ENCODE peak calls at places on chromosomes 6 and 20, in four cellular contexts. E is HCT116, C is K562, J is breast epithelium. P is an unnamed sample.

GRCh38 chr6:45647341-45648138 is 269.8 kb upstream of the SUPT3H start:
- DNase-seq in E (no peak), C (no peak), J (no peak), P (no peak)

GRCh38 chr6:18122128-18123093 is at the start of gene NHLRC1:
- DNase-seq in E (no peak), C (no peak), J (peak; percentile 91), P (peak; percentile 79)

GRCh38 chr6:1746919-1747460 is 137.3 kb downstream of the FOXC1 start:
- DNase-seq in E (no peak), C (no peak), J (no peak), P (no peak)

GRCh38 chr20:24116611-24117010 is 128.0 kb upstream of the GGTLC1 start:
- DNase-seq in E (no peak), C (no peak), J (no peak), P (no peak)

GRCh38 chr6:88587158-88587537 is 376.3 kb downstream of the RNGTT start:
- DNase-seq in E (no peak), C (no peak), J (no peak), P (no peak)

GRCh38 chr6:42028234-42029061 is 21.9 kb upstream of the TAF8 start:
- DNase-seq in E (no peak), C (peak; percentile 95), J (no peak), P (no peak)

GRCh38 chr6:1832358-1832757 is 222.6 kb downstream of the FOXC1 start:
- DNase-seq in E (no peak), C (no peak), J (no peak), P (no peak)

GRCh38 chr6:41577865-41578713 is 31.9 kb downstream of the FOXP4 start:
- DNase-seq in E (peak; percentile 48), C (peak; percentile 79), J (peak; percentile 71), P (no peak)

GRCh38 chr6:140237251-140237650 is 862.8 kb upstream of the CITED2 start:
- DNase-seq in E (no peak), C (no peak), J (no peak), P (no peak)

GRCh38 chr6:165585060-165585459 is 78.0 kb downstream of the PDE10A start:
- DNase-seq in E (no peak), C (no peak), J (no peak), P (no peak)

GRCh38 chr20:39289831-39290230 is 327.7 kb downstream of the DHX35 start:
- DNase-seq in E (no peak), C (no peak), J (no peak), P (no peak)

GRCh38 chr20:50335105-50335504 is 144.5 kb downstream of the CEBPB start:
- DNase-seq in E (peak; percentile 68), C (peak; percentile 78), J (no peak), P (no peak)

GRCh38 chr6:81696505-81696904 is 56.0 kb downstream of the TENT5A start:
- DNase-seq in E (no peak), C (no peak), J (no peak), P (no peak)

GRCh38 chr6:650098-650497 is 6.8 kb downstream of the HUS1B start:
- DNase-seq in E (no peak), C (no peak), J (no peak), P (no peak)

GRCh38 chr6:21085643-21086042 is 507.9 kb upstream of the SOX4 start:
- DNase-seq in E (no peak), C (no peak), J (no peak), P (no peak)

GRCh38 chr20:50221501-50222323 is 31.1 kb downstream of the CEBPB start:
- DNase-seq in E (no peak), C (no peak), J (no peak), P (no peak)

GRCh38 chr20:1005452-1006027 is 3.4 kb upstream of the RSPO4 start:
- DNase-seq in E (peak; percentile 63), C (peak; percentile 71), J (no peak), P (no peak)

GRCh38 chr20:46151936-46152335 is 33.8 kb downstream of the CD40 start:
- DNase-seq in E (no peak), C (peak; percentile 54), J (no peak), P (peak; percentile 49)

GRCh38 chr6:49913656-49914055 is 47.3 kb upstream of the CRISP1 start:
- DNase-seq in E (no peak), C (no peak), J (no peak), P (no peak)

DNA sequence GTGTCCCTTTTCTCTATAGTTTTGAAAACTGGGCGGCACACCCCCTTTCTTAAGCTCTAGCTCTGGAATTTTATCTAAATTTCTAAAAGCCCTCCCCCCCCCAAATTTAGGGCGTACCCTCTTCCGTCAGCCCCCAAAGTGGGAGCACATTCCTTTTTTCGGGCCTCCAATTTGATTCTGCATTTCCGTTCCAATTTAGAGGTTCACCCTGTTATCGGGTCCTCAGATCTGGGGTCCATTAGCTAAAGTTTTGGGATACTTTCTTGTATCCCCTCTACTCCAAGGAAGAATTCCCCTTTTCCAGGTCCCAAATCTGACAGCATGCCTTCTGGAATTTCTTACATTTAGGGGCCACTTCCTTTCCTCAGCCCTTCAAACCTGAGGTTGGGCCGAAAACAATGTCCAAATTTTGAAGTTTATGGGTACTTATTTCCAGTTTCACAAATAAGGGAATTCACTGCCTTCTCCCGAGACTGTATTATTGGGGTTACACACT is 796 bp downstream of the PHF20 start:
- DNase-seq in E (no peak), C (no peak), J (no peak), P (no peak)
- TF ChIP-seq POLR2A in E (no peak), C (no peak), J (no peak), P (no peak)

GRCh38 chr6:145274083-145274482 is 461.2 kb downstream of the EPM2A start:
- DNase-seq in E (no peak), C (no peak), J (no peak), P (no peak)
- TF ChIP-seq POLR2AphosphoS5 in E (no peak), C (no peak), J (no peak), P (no peak)

GRCh38 chr20:63625771-63626423 is 1.0 kb downstream of the GMEB2 start:
- DNase-seq in E (no peak), C (peak; percentile 42), J (no peak), P (no peak)

GRCh38 chr20:63627129-63627699 is 313 bp upstream of the GMEB2 start:
- DNase-seq in E (peak; percentile 87), C (peak; percentile 97), J (peak; percentile 95), P (peak; percentile 95)

GRCh38 chr20:63627700-63628245 is 872 bp upstream of the GMEB2 start:
- DNase-seq in E (no peak), C (peak; percentile 27), J (no peak), P (no peak)

GRCh38 chr20:63628246-63628975 is 1.5 kb upstream of the GMEB2 start:
- DNase-seq in E (peak; percentile 75), C (peak; percentile 74), J (no peak), P (no peak)

GRCh38 chr20:63626424-63627128 is at the start of gene GMEB2:
- DNase-seq in E (peak; percentile 21), C (peak; percentile 90), J (peak; percentile 63), P (peak; percentile 80)
- TF ChIP-seq POLR2A in E (peak; percentile 32), C (no peak), J (no peak), P (no peak)

DNA sequence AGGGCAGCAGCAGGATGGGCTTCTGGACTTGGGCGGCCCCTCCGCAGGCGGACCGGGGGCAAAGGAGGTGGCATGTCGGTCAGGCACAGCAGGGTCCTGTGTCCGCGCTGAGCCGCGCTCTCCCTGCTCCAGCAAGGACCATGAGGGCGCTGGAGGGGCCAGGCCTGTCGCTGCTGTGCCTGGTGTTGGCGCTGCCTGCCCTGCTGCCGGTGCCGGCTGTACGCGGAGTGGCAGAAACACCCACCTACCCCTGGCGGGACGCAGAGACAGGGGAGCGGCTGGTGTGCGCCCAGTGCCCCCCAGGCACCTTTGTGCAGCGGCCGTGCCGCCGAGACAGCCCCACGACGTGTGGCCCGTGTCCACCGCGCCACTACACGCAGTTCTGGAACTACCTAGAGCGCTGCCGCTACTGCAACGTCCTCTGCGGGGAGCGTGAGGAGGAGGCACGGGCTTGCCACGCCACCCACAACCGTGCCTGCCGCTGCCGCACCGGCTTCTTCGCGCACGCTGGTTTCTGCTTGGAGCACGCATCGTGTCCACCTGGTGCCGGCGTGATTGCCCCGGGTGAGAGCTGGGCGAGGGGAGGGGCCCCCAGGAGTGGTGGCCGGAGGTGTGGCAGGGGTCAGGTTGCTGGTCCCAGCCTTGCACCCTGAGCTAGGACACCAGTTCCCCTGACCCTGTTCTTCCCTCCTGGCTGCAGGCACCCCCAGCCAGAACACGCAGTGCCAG is at the start of gene TNFRSF6B:
- DNase-seq in E (no peak), C (peak; percentile 17), J (no peak), P (peak; percentile 43)
- TF ChIP-seq POLR2AphosphoS5 in E (peak; percentile 89), C (no peak), J (no peak), P (peak; percentile 55)

GRCh38 chr6:118934461-118935330 is at the start of gene MCM9:
- DNase-seq in E (peak; percentile 68), C (peak; percentile 97), J (peak; percentile 91), P (peak; percentile 89)
- TF ChIP-seq POLR2A in E (peak; percentile 38), C (peak; percentile 90), J (no peak), P (peak; percentile 65)

GRCh38 chr20:17771206-17772004 is 71.6 kb downstream of the BANF2 start:
- DNase-seq in E (no peak), C (no peak), J (no peak), P (no peak)
- TF ChIP-seq POLR2AphosphoS5 in E (no peak), C (no peak), J (no peak), P (no peak)

GRCh38 chr6:125745281-125746018 is 4.0 kb upstream of the HEY2 start:
- DNase-seq in E (no peak), C (no peak), J (no peak), P (no peak)

GRCh38 chr6:125746019-125746414 is 3.4 kb upstream of the HEY2 start:
- DNase-seq in E (no peak), C (no peak), J (no peak), P (no peak)

GRCh38 chr6:125748534-125749111 is 809 bp upstream of the HEY2 start:
- DNase-seq in E (no peak), C (no peak), J (no peak), P (no peak)

GRCh38 chr6:125747589-125748533 is 1.6 kb upstream of the HEY2 start:
- DNase-seq in E (no peak), C (peak; percentile 18), J (no peak), P (no peak)

GRCh38 chr6:125746731-125747588 is 2.5 kb upstream of the HEY2 start:
- DNase-seq in E (no peak), C (peak; percentile 58), J (no peak), P (no peak)
- TF ChIP-seq POLR2A in E (no peak), C (no peak), J (no peak), P (no peak)

DNA sequence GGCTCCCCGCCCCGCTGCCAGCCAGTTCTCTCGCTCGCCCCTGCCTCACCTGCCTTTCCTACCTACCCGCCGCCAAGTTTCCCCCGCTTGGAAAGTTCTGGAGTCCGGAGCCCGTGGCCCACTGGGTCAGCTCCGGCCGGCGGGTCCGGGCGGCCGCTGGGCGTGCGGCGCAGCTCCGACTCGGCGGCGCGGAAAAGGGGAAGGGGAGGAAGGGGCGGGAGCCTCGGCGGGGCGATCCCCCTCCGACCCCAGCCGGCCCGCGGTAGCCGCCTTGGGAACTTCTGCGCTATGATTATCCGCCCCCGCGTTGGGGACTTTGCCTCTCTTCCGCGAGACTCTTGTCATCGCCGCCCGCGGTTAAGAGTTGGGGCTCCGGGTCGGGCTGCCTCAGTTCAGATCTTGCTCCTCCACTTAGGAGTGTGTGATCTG is 31.0 kb downstream of the SF3B5 start:
- DNase-seq in E (no peak), C (peak; percentile 52), J (no peak), P (no peak)
- TF ChIP-seq POLR2AphosphoS5 in E (no peak), C (no peak), J (no peak), P (no peak)

P was measured in GM12891.